ENCODE peak calls at places on chromosomes 1 and 21, in ten cellular contexts. Z is posterior vena cava, U is fibroblast of pulmonary artery, D is RWPE1, Q is NCI-H2171, P is NCI-H69, X is anterior cingulate cortex, O is activated T-cell treated with anti-CD3 and anti-CD28 coated beads for 1 hour, T is AML-193, G is AG08396. L is an unnamed sample.

GRCh38 chr1:26289158-26290059 is 9.5 kb downstream of the SH3BGRL3 start:
- DNase-seq in Z (no peak), U (no peak), D (no peak), Q (peak; percentile 15), P (peak; percentile 66), X (peak; percentile 24), O (no peak), T (peak; percentile 88), G (no peak), L (peak; percentile 72)

GRCh38 chr21:14699433-14700410 is 153.6 kb upstream of the SAMSN1 start:
- DNase-seq in Z (no peak), U (no peak), D (no peak), Q (no peak), P (no peak), X (no peak), O (no peak), T (no peak), G (no peak), L (no peak)

GRCh38 chr1:217135569-217135915 is 412.3 kb upstream of the ESRRG start:
- DNase-seq in Z (no peak), U (no peak), D (peak; percentile 13), Q (peak; percentile 48), P (peak; percentile 84), X (no peak), O (no peak), T (no peak), G (peak; percentile 40), L (no peak)

GRCh38 chr1:225567789-225568188 is 85.1 kb downstream of the ENAH start:
- DNase-seq in Z (no peak), U (no peak), D (no peak), Q (no peak), P (peak; percentile 24), X (no peak), O (no peak), T (no peak), G (no peak), L (peak; percentile 36)

GRCh38 chr21:45863267-45863666 is 118.3 kb upstream of the COL6A1 start:
- DNase-seq in Z (peak; percentile 46), U (no peak), D (no peak), Q (no peak), P (no peak), X (no peak), O (no peak), T (no peak), G (no peak), L (no peak)

GRCh38 chr1:231214918-231215675 is 25.9 kb upstream of the GNPAT start:
- DNase-seq in Z (no peak), U (no peak), D (no peak), Q (no peak), P (no peak), X (no peak), O (no peak), T (no peak), G (no peak), L (no peak)

GRCh38 chr1:245856944-245857531 is 650.0 kb downstream of the SMYD3 start:
- DNase-seq in Z (no peak), U (peak; percentile 88), D (peak; percentile 12), Q (no peak), P (no peak), X (no peak), O (no peak), T (no peak), G (peak; percentile 48), L (no peak)

GRCh38 chr1:26694597-26695416 is 1.0 kb upstream of the ARID1A start:
- DNase-seq in Z (no peak), U (no peak), D (no peak), Q (no peak), P (peak; percentile 56), X (no peak), O (peak; percentile 3), T (no peak), G (no peak), L (no peak)

GRCh38 chr1:96492236-96492635 is 229.3 kb upstream of the PTBP2 start:
- DNase-seq in Z (no peak), U (peak; percentile 26), D (no peak), Q (peak; percentile 44), P (no peak), X (no peak), O (no peak), T (no peak), G (no peak), L (no peak)

GRCh38 chr21:33403128-33403785 is at the start of gene IFNGR2:
- DNase-seq in Z (peak; percentile 85), U (peak; percentile 33), D (peak; percentile 38), Q (peak; percentile 22), P (peak; percentile 67), X (peak; percentile 33), O (peak; percentile 38), T (no peak), G (peak; percentile 68), L (no peak)

GRCh38 chr1:106651028-106651752 is 405.3 kb upstream of the PRMT6 start:
- DNase-seq in Z (no peak), U (no peak), D (no peak), Q (no peak), P (no peak), X (no peak), O (no peak), T (no peak), G (no peak), L (no peak)

GRCh38 chr1:209707308-209707707 is 2.7 kb downstream of the HSD11B1 start:
- DNase-seq in Z (no peak), U (no peak), D (no peak), Q (no peak), P (no peak), X (no peak), O (no peak), T (no peak), G (no peak), L (no peak)

GRCh38 chr1:178486100-178487069 is 10.4 kb downstream of the CLEC20A start:
- DNase-seq in Z (peak; percentile 82), U (no peak), D (no peak), Q (no peak), P (no peak), X (no peak), O (no peak), T (no peak), G (no peak), L (no peak)

GRCh38 chr1:30111431-30111830 is 612.0 kb downstream of the MATN1 start:
- DNase-seq in Z (no peak), U (peak; percentile 52), D (peak; percentile 38), Q (no peak), P (peak; percentile 60), X (no peak), O (no peak), T (no peak), G (peak; percentile 66), L (no peak)

GRCh38 chr1:31376374-31377134 is 3.7 kb upstream of the FABP3 start:
- DNase-seq in Z (no peak), U (peak; percentile 93), D (peak; percentile 60), Q (peak; percentile 95), P (peak; percentile 93), X (peak; percentile 83), O (no peak), T (no peak), G (peak; percentile 94), L (peak; percentile 95)

GRCh38 chr1:28123461-28123961 is 35.1 kb upstream of the EYA3 start:
- DNase-seq in Z (no peak), U (peak; percentile 90), D (peak; percentile 26), Q (no peak), P (no peak), X (no peak), O (no peak), T (peak; percentile 49), G (peak; percentile 56), L (no peak)

GRCh38 chr1:53737648-53738204 is 1.2 kb downstream of the GLIS1 start:
- DNase-seq in Z (no peak), U (no peak), D (no peak), Q (no peak), P (peak; percentile 49), X (no peak), O (no peak), T (no peak), G (no peak), L (no peak)

GRCh38 chr1:44650159-44650831 is 24.0 kb downstream of the TMEM53 start:
- DNase-seq in Z (no peak), U (no peak), D (no peak), Q (no peak), P (peak; percentile 82), X (peak; percentile 38), O (no peak), T (no peak), G (no peak), L (no peak)

GRCh38 chr1:45822644-45823043 is 19.2 kb downstream of the MAST2 start:
- DNase-seq in Z (no peak), U (no peak), D (no peak), Q (no peak), P (no peak), X (no peak), O (no peak), T (no peak), G (no peak), L (no peak)

GRCh38 chr1:185062710-185063370 is 17.5 kb downstream of the RNF2 start:
- DNase-seq in Z (no peak), U (no peak), D (no peak), Q (no peak), P (no peak), X (no peak), O (no peak), T (peak; percentile 18), G (no peak), L (no peak)

GRCh38 chr1:226063362-226064167 is 1.0 kb downstream of the H3-3A start:
- DNase-seq in Z (peak; percentile 83), U (peak; percentile 40), D (peak; percentile 45), Q (no peak), P (peak; percentile 71), X (peak; percentile 44), O (peak; percentile 30), T (peak; percentile 30), G (peak; percentile 26), L (no peak)

GRCh38 chr1:56148466-56149193 is 430.7 kb downstream of the PLPP3 start:
- DNase-seq in Z (no peak), U (peak; percentile 25), D (no peak), Q (no peak), P (no peak), X (no peak), O (no peak), T (no peak), G (no peak), L (no peak)

GRCh38 chr1:70914224-70914623 is 133.4 kb downstream of the PTGER3 start:
- DNase-seq in Z (no peak), U (no peak), D (no peak), Q (no peak), P (no peak), X (no peak), O (no peak), T (no peak), G (no peak), L (no peak)